ENCODE peak calls at places on chromosomes 2 and 18, in six cellular contexts. S is psoas muscle; P is HCT116; F is CD8-positive, alpha-beta T cell; M is astrocyte; N is Panc1. O is an unnamed sample.

GRCh38 chr2:167928434-167928833 is 319.0 kb downstream of the STK39 start:
- DNase-seq in F (no peak), S (no peak), N (no peak), M (no peak), P (no peak), O (no peak)

GRCh38 chr2:147045113-147045512 is 799.7 kb upstream of the ACVR2A start:
- DNase-seq in S (peak; percentile 22), F (peak; percentile 6), P (peak; percentile 26), N (peak; percentile 8), M (peak; percentile 21), O (no peak)

GRCh38 chr2:157894694-157895450 is 18.7 kb upstream of the ACVR1 start:
- DNase-seq in P (no peak), S (peak; percentile 14), F (no peak), N (no peak), M (peak; percentile 78), O (peak; percentile 67)

GRCh38 chr2:174868916-174869315 is 104.6 kb upstream of the CHRNA1 start:
- DNase-seq in P (no peak), N (no peak), F (no peak), M (no peak), S (no peak), O (no peak)

GRCh38 chr2:1972428-1972827 is 228.1 kb upstream of the PXDN start:
- DNase-seq in P (no peak), F (no peak), S (no peak), M (peak; percentile 64), N (no peak), O (peak; percentile 55)

GRCh38 chr2:133444411-133444934 is 123.8 kb downstream of the NCKAP5 start:
- DNase-seq in N (no peak), F (no peak), P (no peak), M (no peak), S (no peak), O (no peak)

GRCh38 chr2:186125156-186125555 is 360.9 kb upstream of the ZC3H15 start:
- DNase-seq in M (peak; percentile 66), F (no peak), S (no peak), P (no peak), N (no peak), O (no peak)

GRCh38 chr2:211437396-211437795 is 881.0 kb downstream of the CPS1 start:
- DNase-seq in S (no peak), M (no peak), F (no peak), P (no peak), N (no peak), O (no peak)

GRCh38 chr2:172478353-172478752 is 51.0 kb downstream of the ITGA6 start:
- DNase-seq in F (no peak), S (no peak), P (no peak), M (no peak), N (no peak), O (no peak)
- H3K36me3 ChIP-seq in F (peaks cover 31% of the 10 kb centered on the region), S (no peaks in the 10 kb centered on the region), P (peaks cover 41% of the 10 kb centered on the region), M (no peaks in the 10 kb centered on the region), N (peaks cover 4% of the 10 kb centered on the region), O (peaks cover 1% of the 10 kb centered on the region)

GRCh38 chr18:39840406-39840805 is 2114.6 kb upstream of the PIK3C3 start:
- DNase-seq in S (no peak), F (no peak), P (no peak), M (peak; percentile 35), N (no peak), O (no peak)

GRCh38 chr18:39842042-39842791 is 2112.8 kb upstream of the PIK3C3 start:
- DNase-seq in N (no peak), F (no peak), S (no peak), M (no peak), P (no peak), O (no peak)

GRCh38 chr18:39839782-39840181 is 2115.3 kb upstream of the PIK3C3 start:
- DNase-seq in N (no peak), F (no peak), P (no peak), M (peak; percentile 22), S (no peak), O (no peak)

GRCh38 chr18:39843546-39843945 is 2111.5 kb upstream of the PIK3C3 start:
- DNase-seq in M (no peak), F (no peak), P (no peak), N (no peak), S (no peak), O (no peak)

GRCh38 chr18:39841133-39842041 is 2113.6 kb upstream of the PIK3C3 start:
- DNase-seq in S (peak; percentile 23), P (peak; percentile 28), F (no peak), M (peak; percentile 54), N (no peak), O (no peak)
- TF ChIP-seq CTCF in S (no peak), P (peak; percentile 25), F (no peak), M (peak; percentile 22), N (peak; percentile 57), O (peak; percentile 70)

GRCh38 chr2:122596541-122596940 is 841.1 kb downstream of the TSN start:
- DNase-seq in M (no peak), F (no peak), S (no peak), P (no peak), N (no peak), O (no peak)

GRCh38 chr2:122598784-122599183 is 843.3 kb downstream of the TSN start:
- DNase-seq in M (no peak), P (no peak), N (no peak), F (no peak), S (no peak), O (no peak)

GRCh38 chr2:122590524-122590923 is 835.1 kb downstream of the TSN start:
- DNase-seq in S (no peak), F (no peak), N (no peak), P (no peak), M (no peak), O (no peak)

DNA sequence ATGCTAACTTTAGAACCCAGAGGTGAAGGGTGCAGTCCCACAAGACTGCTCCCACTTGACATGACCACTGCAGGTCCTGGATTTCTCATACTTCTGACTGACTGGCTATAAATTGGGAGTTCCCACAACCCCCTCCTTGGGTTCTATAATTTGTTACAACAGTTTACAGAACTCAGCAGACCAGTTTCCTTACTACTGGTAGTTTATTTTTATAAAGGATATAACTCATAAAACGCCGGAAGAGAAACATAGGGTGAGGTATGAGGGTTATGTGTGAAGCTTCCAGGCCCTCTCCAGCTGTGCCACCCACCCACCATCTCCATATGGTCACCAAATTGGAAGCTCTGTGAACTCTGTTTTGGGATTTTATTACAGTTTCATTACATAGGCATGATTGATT is 839.6 kb downstream of the TSN start:
- DNase-seq in M (no peak), P (no peak), S (no peak), N (no peak), F (no peak), O (no peak)
- H3K36me3 ChIP-seq in M (no peaks in the 10 kb centered on the region), P (no peaks in the 10 kb centered on the region), S (no peaks in the 10 kb centered on the region), N (no peaks in the 10 kb centered on the region), F (no peaks in the 10 kb centered on the region), O (no peaks in the 10 kb centered on the region)

GRCh38 chr2:209579236-209579749 is 155.4 kb downstream of the MAP2 start:
- DNase-seq in M (peak; percentile 45), N (no peak), S (no peak), F (no peak), P (no peak), O (no peak)

GRCh38 chr2:209574515-209574914 is 150.7 kb downstream of the MAP2 start:
- DNase-seq in M (no peak), F (no peak), N (no peak), P (no peak), S (no peak), O (no peak)

GRCh38 chr2:209578394-209579006 is 154.7 kb downstream of the MAP2 start:
- DNase-seq in P (no peak), S (no peak), M (no peak), N (no peak), F (no peak), O (no peak)

GRCh38 chr2:209577376-209578357 is 153.8 kb downstream of the MAP2 start:
- DNase-seq in S (no peak), M (no peak), F (no peak), P (peak; percentile 6), N (no peak), O (no peak)
- TF ChIP-seq CTCF in S (peak; percentile 39), M (peak; percentile 40), F (no peak), P (no peak), N (peak; percentile 55), O (peak; percentile 22)

O was measured in BJ.